ENCODE peak calls at places on chromosomes 5 and 9, in five cellular contexts. Q, V, N, P and W are unnamed samples.

GRCh38 chr9:92097997-92098482 is 17.2 kb downstream of the SPTLC1 start:
- DNase-seq in N (peak), P (peak), Q (peak), V (peak), W (no peak)

GRCh38 chr9:135218331-135219225 is 131.1 kb downstream of the OLFM1 start:
- DNase-seq in Q (no peak), N (no peak), P (peak), V (peak), W (no peak)

GRCh38 chr5:76601470-76601869 is 21.7 kb downstream of the F2RL2 start:
- DNase-seq in V (peak), P (peak), N (no peak), Q (peak), W (no peak)

GRCh38 chr5:179257190-179257741 is 88.0 kb downstream of the ADAMTS2 start:
- DNase-seq in P (peak), N (peak), Q (no peak), V (no peak), W (no peak)

GRCh38 chr9:127801955-127802575 is 617 bp upstream of the FPGS start:
- DNase-seq in P (peak), V (no peak), N (no peak), Q (no peak), W (no peak)

GRCh38 chr9:122364117-122364782 is 6.6 kb upstream of the PTGS1 start:
- DNase-seq in V (no peak), N (no peak), Q (peak), P (no peak), W (no peak)

GRCh38 chr5:125560476-125561225 is 814.2 kb upstream of the ZNF608 start:
- DNase-seq in N (no peak), Q (no peak), V (no peak), P (no peak), W (no peak)

GRCh38 chr5:137791803-137792202 is 37.6 kb upstream of the HNRNPA0 start:
- DNase-seq in P (no peak), V (no peak), Q (no peak), N (no peak), W (no peak)

GRCh38 chr5:6243706-6244105 is 134.6 kb downstream of the MED10 start:
- DNase-seq in P (no peak), V (no peak), N (no peak), Q (no peak), W (no peak)

GRCh38 chr9:121172726-121173487 is 28.8 kb downstream of the RAB14 start:
- DNase-seq in V (no peak), N (no peak), Q (no peak), P (no peak), W (no peak)

GRCh38 chr5:156513123-156513814 is 186.3 kb downstream of the SGCD start:
- DNase-seq in V (no peak), Q (no peak), P (no peak), N (no peak), W (no peak)

GRCh38 chr5:159403906-159404641 is 73.8 kb upstream of the IL12B start:
- DNase-seq in Q (no peak), N (no peak), P (no peak), V (no peak), W (no peak)

GRCh38 chr5:67173959-67174358 is 22.6 kb downstream of the CD180 start:
- DNase-seq in N (no peak), V (no peak), P (no peak), Q (no peak), W (no peak)

GRCh38 chr5:149358294-149358651 is 427 bp downstream of the PCYOX1L start:
- DNase-seq in N (peak), P (peak), Q (no peak), V (peak), W (no peak)

GRCh38 chr5:14179446-14179845 is 36.3 kb downstream of the TRIO start:
- DNase-seq in P (no peak), Q (no peak), V (no peak), N (no peak), W (no peak)

GRCh38 chr9:137026828-137027227 is 1.2 kb downstream of the ABCA2 start:
- DNase-seq in P (no peak), V (peak), N (no peak), Q (no peak), W (no peak)

GRCh38 chr5:173315495-173316352 is 12.5 kb downstream of the STC2 start:
- DNase-seq in N (no peak), P (peak), Q (peak), V (peak), W (no peak)

GRCh38 chr5:4977421-4977820 is 162.7 kb upstream of the ADAMTS16 start:
- DNase-seq in Q (no peak), N (no peak), V (no peak), P (no peak), W (no peak)

GRCh38 chr5:168793844-168794837 is 215.0 kb upstream of the PANK3 start:
- DNase-seq in P (peak), N (peak), Q (no peak), V (no peak), W (no peak)

GRCh38 chr9:84932915-84933527 is 263.5 kb downstream of the NTRK2 start:
- DNase-seq in Q (no peak), P (no peak), V (no peak), N (no peak), W (no peak)

GRCh38 chr9:18189876-18190670 is 283.9 kb upstream of the ADAMTSL1 start:
- DNase-seq in V (no peak), Q (no peak), P (no peak), N (no peak), W (no peak)

GRCh38 chr9:126617003-126617739 is 3.4 kb downstream of the LMX1B start:
- DNase-seq in Q (no peak), N (no peak), P (no peak), V (peak), W (no peak)

GRCh38 chr9:126618200-126618589 is 4.5 kb downstream of the LMX1B start:
- DNase-seq in V (no peak), Q (no peak), N (no peak), P (no peak), W (no peak)

GRCh38 chr9:126618590-126619335 is 5.0 kb downstream of the LMX1B start:
- DNase-seq in V (peak), N (no peak), P (no peak), Q (no peak), W (no peak)

GRCh38 chr9:126616521-126616976 is 2.8 kb downstream of the LMX1B start:
- DNase-seq in P (no peak), N (no peak), Q (no peak), V (peak), W (no peak)

DNA sequence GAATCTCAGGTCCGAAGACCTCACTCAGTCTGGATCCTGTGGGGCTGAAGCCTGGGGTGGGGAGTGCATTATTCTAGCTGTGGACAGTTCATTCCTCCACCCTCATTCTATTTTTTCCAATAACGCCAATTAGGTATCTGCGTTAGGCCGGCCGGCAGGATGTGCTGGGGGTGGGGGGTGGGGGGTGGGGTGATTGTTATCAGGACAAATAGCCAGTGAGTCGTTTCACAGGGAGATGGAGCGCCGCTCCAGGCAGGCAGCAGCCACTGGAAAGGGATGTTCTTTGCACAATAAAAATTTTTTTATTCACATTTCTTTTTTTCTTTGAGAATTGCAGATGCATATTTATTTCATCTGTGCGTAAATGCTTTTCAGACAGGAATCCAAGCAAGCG is 4.0 kb downstream of the LMX1B start:
- DNase-seq in P (no peak), V (no peak), N (no peak), Q (no peak), W (no peak)
- TF ChIP-seq CTCF in P (no peak), V (no peak), N (no peak), Q (no peak), W (no peak)

DNA sequence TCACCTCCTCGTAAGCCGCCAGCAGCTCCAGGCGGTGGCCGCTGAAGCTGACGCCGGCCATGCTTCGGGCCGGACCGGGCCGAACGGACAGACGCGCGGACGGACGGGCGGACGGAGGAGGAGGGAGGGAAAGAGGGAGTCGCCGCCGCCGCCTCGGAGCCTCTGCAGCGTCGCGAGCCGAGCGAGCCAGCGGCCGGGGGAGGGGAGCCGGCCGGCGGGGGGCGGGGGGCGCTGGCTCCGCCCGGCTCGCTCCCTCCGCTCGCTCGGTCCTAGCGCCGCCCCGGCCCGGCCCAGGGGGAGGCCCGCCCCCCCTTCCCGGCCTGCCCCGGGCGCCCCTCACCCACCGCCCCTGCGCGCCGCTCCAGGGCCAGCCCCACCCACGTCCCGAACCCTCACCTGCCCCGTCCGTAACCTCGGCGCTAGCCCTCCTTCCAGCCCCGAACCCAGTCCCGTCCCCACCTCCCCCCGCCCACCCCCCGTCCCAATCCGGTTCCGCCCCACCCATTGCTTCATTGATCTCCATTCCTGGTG is at the start of gene DBN1:
- DNase-seq in Q (no peak), N (no peak), V (peak), P (no peak), W (no peak)
- TF ChIP-seq POLR2A in Q (peak), N (no peak), V (peak), P (peak), W (no peak)

GRCh38 chr9:14068690-14069089 is 245.3 kb downstream of the NFIB start:
- DNase-seq in P (no peak), N (no peak), Q (no peak), V (no peak), W (no peak)

GRCh38 chr9:14066815-14067214 is 247.1 kb downstream of the NFIB start:
- DNase-seq in P (no peak), N (no peak), Q (no peak), V (no peak), W (no peak)

GRCh38 chr9:14072850-14073249 is 241.1 kb downstream of the NFIB start:
- DNase-seq in V (no peak), Q (no peak), P (no peak), N (no peak), W (no peak)

GRCh38 chr9:14075218-14075617 is 238.7 kb downstream of the NFIB start:
- DNase-seq in Q (no peak), V (no peak), N (no peak), P (no peak), W (no peak)

DNA sequence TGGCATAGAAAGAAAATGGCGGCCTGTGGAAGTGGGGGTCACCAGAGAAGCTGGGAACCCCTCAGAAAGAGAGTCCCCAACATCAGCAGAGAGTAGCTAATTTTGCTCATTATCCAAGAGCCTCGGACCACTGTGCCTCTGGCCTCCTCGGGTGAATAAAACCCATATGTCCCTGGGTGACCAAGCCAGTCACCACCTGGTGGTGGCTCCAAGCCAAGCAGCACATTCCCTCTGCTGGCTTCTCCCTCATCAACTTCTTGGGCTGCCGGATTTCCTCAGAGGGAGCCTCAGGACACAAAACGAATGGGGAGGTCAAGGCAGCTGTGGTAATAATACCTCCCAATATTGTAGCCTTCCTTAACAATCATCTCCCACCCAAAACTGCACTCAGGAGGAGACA is 242.5 kb downstream of the NFIB start:
- DNase-seq in Q (no peak), V (no peak), N (no peak), P (no peak), W (no peak)
- TF ChIP-seq CTCF in Q (no peak), V (no peak), N (no peak), P (no peak), W (no peak)

DNA sequence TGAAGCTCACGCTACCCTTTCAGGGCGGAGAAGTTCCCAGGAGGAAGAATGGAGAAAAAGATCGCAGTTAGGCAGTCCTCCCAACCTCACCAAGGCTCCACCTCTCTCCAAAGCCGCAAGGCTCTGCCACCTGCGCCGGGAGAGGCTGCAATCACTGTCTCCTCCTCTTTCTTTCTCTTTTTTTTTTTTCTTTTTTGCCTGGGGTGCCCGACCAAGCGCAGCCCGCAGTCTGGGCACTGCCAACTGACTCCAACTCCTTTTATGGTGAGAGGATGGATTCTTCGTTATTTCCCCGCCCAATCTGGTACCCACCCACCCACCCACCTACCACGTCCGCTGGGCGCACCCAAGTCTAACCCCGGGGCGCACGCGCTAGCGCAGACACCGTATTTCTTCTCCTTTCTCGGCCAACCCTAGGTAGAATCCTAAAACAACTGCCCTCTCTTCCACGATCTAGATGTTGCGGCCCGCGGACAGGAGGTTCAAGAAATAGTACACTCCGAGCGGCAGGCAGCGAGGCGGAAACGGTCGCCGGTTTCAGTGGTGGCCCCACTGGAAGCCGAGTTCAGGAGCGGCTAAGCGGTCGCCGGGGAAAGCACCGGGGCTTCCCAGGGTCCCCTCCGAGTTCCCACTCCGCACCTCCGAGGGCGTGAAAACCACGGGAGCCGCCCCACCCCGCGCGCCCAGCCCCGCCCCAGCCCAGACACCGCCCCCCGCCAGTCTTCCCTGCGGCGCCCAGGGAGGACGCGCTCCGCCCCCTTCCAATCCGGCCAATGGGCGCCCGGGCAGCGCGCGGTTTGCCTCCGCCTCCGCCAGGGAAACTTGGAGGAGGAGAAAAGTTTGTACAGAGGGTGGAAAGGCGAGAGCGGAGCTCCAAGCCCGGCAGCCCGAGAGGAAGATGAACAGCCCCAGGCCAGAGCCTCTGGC is at the start of gene PTGER4:
- DNase-seq in P (peak), V (peak), Q (peak), N (peak), W (peak)
- TF ChIP-seq POLR2A in P (peak), V (peak), Q (peak), N (peak), W (peak)

DNA sequence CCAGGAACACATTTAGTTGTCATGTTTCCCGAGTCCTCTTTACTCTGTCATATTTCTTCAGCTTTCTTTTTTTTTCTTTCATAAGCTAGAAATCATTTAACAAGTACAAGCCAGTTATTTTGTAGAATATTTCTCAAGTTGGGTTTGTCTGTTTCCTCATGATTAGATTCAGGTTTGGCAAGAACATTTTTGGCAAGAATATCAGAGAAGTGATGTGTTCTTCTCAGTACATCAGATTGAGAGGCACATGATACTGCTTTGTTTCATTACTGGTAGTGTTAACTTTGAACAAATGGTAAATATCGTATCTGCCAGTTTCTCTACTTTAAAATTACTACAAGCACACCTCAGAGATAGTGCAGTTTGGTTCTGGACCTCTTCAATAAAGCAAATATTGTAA is 45.1 kb downstream of the PCSK5 start:
- DNase-seq in N (no peak), P (no peak), Q (no peak), V (no peak), W (no peak)
- TF ChIP-seq CTCF in N (no peak), P (no peak), Q (no peak), V (no peak), W (no peak)